ENCODE peak calls at places on chromosomes 13 and 19, in ten cellular contexts. One of them, this sample, is unnamed.

GRCh38 chr13:20151016-20151415 is 9.8 kb downstream of the GJA3 start:
- DNase-seq in transverse colon: no peak
- DNase-seq in Peyer's patch: no peak
- DNase-seq in stomach: no peak
- DNase-seq in heart left ventricle: no peak
- DNase-seq in IMR-90: no peak
- DNase-seq in K562: peak; percentile 36
- DNase-seq in GM12878: no peak
- DNase-seq in thyroid gland: no peak
- DNase-seq in sigmoid colon: no peak
- DNase-seq in this sample: no peak

GRCh38 chr13:46181799-46182490 is at the start of gene LCP1:
- DNase-seq in transverse colon: peak; percentile 44
- DNase-seq in Peyer's patch: no peak
- DNase-seq in stomach: peak; percentile 34
- DNase-seq in heart left ventricle: no peak
- DNase-seq in IMR-90: no peak
- DNase-seq in K562: peak; percentile 52
- DNase-seq in GM12878: peak; percentile 97
- DNase-seq in thyroid gland: no peak
- DNase-seq in sigmoid colon: no peak
- DNase-seq in this sample: peak; percentile 17

GRCh38 chr13:75806101-75806500 is 170.0 kb downstream of the LMO7 start:
- DNase-seq in transverse colon: no peak
- DNase-seq in Peyer's patch: no peak
- DNase-seq in stomach: no peak
- DNase-seq in heart left ventricle: peak; percentile 52
- DNase-seq in IMR-90: peak; percentile 28
- DNase-seq in K562: no peak
- DNase-seq in GM12878: no peak
- DNase-seq in thyroid gland: no peak
- DNase-seq in sigmoid colon: no peak
- DNase-seq in this sample: no peak

GRCh38 chr13:29510698-29511438 is 84.6 kb downstream of the SLC7A1 start:
- DNase-seq in transverse colon: no peak
- DNase-seq in Peyer's patch: no peak
- DNase-seq in stomach: no peak
- DNase-seq in heart left ventricle: no peak
- DNase-seq in IMR-90: no peak
- DNase-seq in K562: no peak
- DNase-seq in GM12878: no peak
- DNase-seq in thyroid gland: no peak
- DNase-seq in sigmoid colon: no peak
- DNase-seq in this sample: no peak

GRCh38 chr13:22074403-22074802 is 403.5 kb downstream of the FGF9 start:
- DNase-seq in transverse colon: no peak
- DNase-seq in Peyer's patch: no peak
- DNase-seq in stomach: no peak
- DNase-seq in heart left ventricle: no peak
- DNase-seq in IMR-90: no peak
- DNase-seq in K562: no peak
- DNase-seq in GM12878: no peak
- DNase-seq in thyroid gland: no peak
- DNase-seq in sigmoid colon: no peak
- DNase-seq in this sample: no peak

GRCh38 chr13:21033866-21034601 is 27.4 kb downstream of the LATS2 start:
- DNase-seq in transverse colon: no peak
- DNase-seq in Peyer's patch: no peak
- DNase-seq in stomach: peak; percentile 57
- DNase-seq in heart left ventricle: no peak
- DNase-seq in IMR-90: no peak
- DNase-seq in K562: no peak
- DNase-seq in GM12878: no peak
- DNase-seq in thyroid gland: peak; percentile 71
- DNase-seq in sigmoid colon: peak; percentile 67
- DNase-seq in this sample: peak; percentile 50

GRCh38 chr13:39600766-39601165 is 2.2 kb downstream of the LHFPL6 start:
- DNase-seq in transverse colon: no peak
- DNase-seq in Peyer's patch: no peak
- DNase-seq in stomach: no peak
- DNase-seq in heart left ventricle: peak; percentile 71
- DNase-seq in IMR-90: no peak
- DNase-seq in K562: no peak
- DNase-seq in GM12878: no peak
- DNase-seq in thyroid gland: no peak
- DNase-seq in sigmoid colon: peak; percentile 68
- DNase-seq in this sample: no peak

GRCh38 chr19:13023666-13024065 is 28.4 kb downstream of the NFIX start:
- DNase-seq in transverse colon: no peak
- DNase-seq in Peyer's patch: no peak
- DNase-seq in stomach: no peak
- DNase-seq in heart left ventricle: no peak
- DNase-seq in IMR-90: no peak
- DNase-seq in K562: peak; percentile 46
- DNase-seq in GM12878: no peak
- DNase-seq in thyroid gland: no peak
- DNase-seq in sigmoid colon: no peak
- DNase-seq in this sample: no peak

GRCh38 chr19:48646192-48646911 is 365 bp upstream of the CA11 start:
- DNase-seq in transverse colon: peak; percentile 92
- DNase-seq in Peyer's patch: peak; percentile 92
- DNase-seq in stomach: peak; percentile 91
- DNase-seq in heart left ventricle: peak; percentile 91
- DNase-seq in IMR-90: peak; percentile 72
- DNase-seq in K562: peak; percentile 92
- DNase-seq in GM12878: no peak
- DNase-seq in thyroid gland: peak; percentile 90
- DNase-seq in sigmoid colon: peak; percentile 95
- DNase-seq in this sample: peak; percentile 94

GRCh38 chr19:3129112-3129511 is 6.7 kb upstream of the GNA15 start:
- DNase-seq in transverse colon: no peak
- DNase-seq in Peyer's patch: no peak
- DNase-seq in stomach: no peak
- DNase-seq in heart left ventricle: no peak
- DNase-seq in IMR-90: peak; percentile 71
- DNase-seq in K562: no peak
- DNase-seq in GM12878: no peak
- DNase-seq in thyroid gland: no peak
- DNase-seq in sigmoid colon: no peak
- DNase-seq in this sample: no peak

GRCh38 chr19:12202250-12202649 is 39.4 kb downstream of the ZNF136 start:
- DNase-seq in transverse colon: peak; percentile 64
- DNase-seq in Peyer's patch: peak; percentile 60
- DNase-seq in stomach: peak; percentile 66
- DNase-seq in heart left ventricle: peak; percentile 32
- DNase-seq in IMR-90: no peak
- DNase-seq in K562: no peak
- DNase-seq in GM12878: no peak
- DNase-seq in thyroid gland: peak; percentile 50
- DNase-seq in sigmoid colon: no peak
- DNase-seq in this sample: peak; percentile 13

GRCh38 chr13:112783135-112783945 is 93.5 kb downstream of the ATP11A start:
- DNase-seq in transverse colon: no peak
- DNase-seq in Peyer's patch: no peak
- DNase-seq in stomach: peak; percentile 23
- DNase-seq in heart left ventricle: no peak
- DNase-seq in IMR-90: peak; percentile 90
- DNase-seq in K562: no peak
- DNase-seq in GM12878: no peak
- DNase-seq in thyroid gland: no peak
- DNase-seq in sigmoid colon: no peak
- DNase-seq in this sample: no peak

GRCh38 chr13:42394361-42395065 is 122.6 kb downstream of the AKAP11 start:
- DNase-seq in transverse colon: no peak
- DNase-seq in Peyer's patch: no peak
- DNase-seq in stomach: no peak
- DNase-seq in heart left ventricle: no peak
- DNase-seq in IMR-90: no peak
- DNase-seq in K562: no peak
- DNase-seq in GM12878: no peak
- DNase-seq in thyroid gland: no peak
- DNase-seq in sigmoid colon: no peak
- DNase-seq in this sample: peak; percentile 55

GRCh38 chr13:114222461-114222968 is 12.2 kb upstream of the CDC16 start:
- DNase-seq in transverse colon: peak; percentile 30
- DNase-seq in Peyer's patch: no peak
- DNase-seq in stomach: no peak
- DNase-seq in heart left ventricle: peak; percentile 55
- DNase-seq in IMR-90: peak; percentile 48
- DNase-seq in K562: peak; percentile 67
- DNase-seq in GM12878: no peak
- DNase-seq in thyroid gland: peak; percentile 77
- DNase-seq in sigmoid colon: no peak
- DNase-seq in this sample: no peak

DNA sequence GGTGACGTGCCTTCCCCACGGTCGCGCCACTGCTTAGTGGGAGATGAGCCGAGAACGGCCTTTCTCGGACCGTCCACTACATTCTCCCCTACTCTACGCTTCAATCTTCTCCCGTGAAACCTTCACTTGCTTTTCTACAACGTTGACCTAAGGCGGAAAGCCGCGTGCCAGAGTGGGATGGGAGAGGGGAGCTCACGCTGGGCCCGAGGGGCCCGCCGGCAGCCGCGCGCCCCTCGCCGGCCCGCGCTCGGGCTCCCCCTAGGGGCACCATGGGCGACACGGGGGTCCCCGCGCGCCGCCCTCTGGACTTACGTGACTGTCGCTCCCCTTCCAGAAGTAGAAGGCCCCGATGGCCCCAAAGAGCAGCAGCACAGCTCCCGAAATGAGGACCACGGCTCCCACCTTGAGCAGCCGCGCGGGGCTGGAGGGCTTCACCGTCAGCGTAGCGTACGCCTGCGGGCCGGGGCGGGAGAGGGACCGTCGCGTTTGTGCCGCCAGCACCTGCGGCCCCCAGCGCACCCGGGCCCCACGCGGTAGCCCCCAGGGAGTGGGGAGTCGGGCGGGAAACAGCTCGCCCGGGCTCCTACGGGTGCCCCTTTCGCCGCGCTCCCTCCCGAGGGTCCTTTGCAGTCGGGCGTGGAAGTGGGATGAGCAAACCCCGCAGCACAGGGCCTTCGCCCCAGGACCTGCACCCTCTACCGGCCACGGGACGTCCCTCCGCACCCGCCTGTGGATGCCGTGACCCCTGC is 727 bp downstream of the CNMD start:
- DNase-seq in transverse colon: no peak
- DNase-seq in Peyer's patch: peak; percentile 46
- DNase-seq in stomach: no peak
- DNase-seq in heart left ventricle: no peak
- DNase-seq in IMR-90: no peak
- DNase-seq in K562: peak; percentile 47
- DNase-seq in GM12878: no peak
- DNase-seq in thyroid gland: peak; percentile 11
- DNase-seq in sigmoid colon: no peak
- DNase-seq in this sample: no peak
- H3K4me3 ChIP-seq in transverse colon: peak overlapping the region; percentile 25
- H3K4me3 ChIP-seq in Peyer's patch: no peak overlapping the region
- H3K4me3 ChIP-seq in stomach: peak overlapping the region; percentile 45
- H3K4me3 ChIP-seq in heart left ventricle: peak overlapping the region; percentile 43
- H3K4me3 ChIP-seq in IMR-90: peak overlapping the region; percentile 23
- H3K4me3 ChIP-seq in K562: peak overlapping the region; percentile 18
- H3K4me3 ChIP-seq in GM12878: no peak overlapping the region
- H3K4me3 ChIP-seq in thyroid gland: peak overlapping the region; percentile 23
- H3K4me3 ChIP-seq in sigmoid colon: no peak overlapping the region
- H3K4me3 ChIP-seq in this sample: no peak overlapping the region

DNA sequence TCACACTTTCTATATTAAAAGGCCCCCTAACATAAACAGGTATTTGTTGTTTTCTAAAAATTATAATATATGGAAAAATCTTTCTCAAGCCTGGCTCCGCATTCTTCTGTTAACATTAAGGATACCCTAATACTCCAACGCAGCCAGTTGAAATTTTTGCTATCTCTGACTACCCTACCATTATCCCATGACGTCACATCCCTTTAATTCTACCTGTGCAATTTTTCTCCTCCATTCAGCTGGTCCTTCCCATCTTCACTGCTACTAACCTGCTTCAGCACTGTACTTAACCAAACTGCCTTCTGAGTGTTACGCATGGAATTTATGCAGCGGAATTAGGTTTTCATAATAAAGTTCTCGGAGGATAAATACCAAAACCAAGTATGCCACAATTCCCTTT is 1.0 kb downstream of the MRPS31 start:
- DNase-seq in transverse colon: no peak
- DNase-seq in Peyer's patch: no peak
- DNase-seq in stomach: no peak
- DNase-seq in heart left ventricle: no peak
- DNase-seq in IMR-90: no peak
- DNase-seq in K562: no peak
- DNase-seq in GM12878: no peak
- DNase-seq in thyroid gland: no peak
- DNase-seq in sigmoid colon: no peak
- DNase-seq in this sample: no peak
- H3K27me3 ChIP-seq in transverse colon: no peaks in the 10 kb centered on the region
- H3K27me3 ChIP-seq in Peyer's patch: no peaks in the 10 kb centered on the region
- H3K27me3 ChIP-seq in stomach: no peaks in the 10 kb centered on the region
- H3K27me3 ChIP-seq in heart left ventricle: no peaks in the 10 kb centered on the region
- H3K27me3 ChIP-seq in IMR-90: no peaks in the 10 kb centered on the region
- H3K27me3 ChIP-seq in K562: no peaks in the 10 kb centered on the region
- H3K27me3 ChIP-seq in GM12878: no peaks in the 10 kb centered on the region
- H3K27me3 ChIP-seq in thyroid gland: no peaks in the 10 kb centered on the region
- H3K27me3 ChIP-seq in sigmoid colon: no peaks in the 10 kb centered on the region
- H3K27me3 ChIP-seq in this sample: no peaks in the 10 kb centered on the region

DNA sequence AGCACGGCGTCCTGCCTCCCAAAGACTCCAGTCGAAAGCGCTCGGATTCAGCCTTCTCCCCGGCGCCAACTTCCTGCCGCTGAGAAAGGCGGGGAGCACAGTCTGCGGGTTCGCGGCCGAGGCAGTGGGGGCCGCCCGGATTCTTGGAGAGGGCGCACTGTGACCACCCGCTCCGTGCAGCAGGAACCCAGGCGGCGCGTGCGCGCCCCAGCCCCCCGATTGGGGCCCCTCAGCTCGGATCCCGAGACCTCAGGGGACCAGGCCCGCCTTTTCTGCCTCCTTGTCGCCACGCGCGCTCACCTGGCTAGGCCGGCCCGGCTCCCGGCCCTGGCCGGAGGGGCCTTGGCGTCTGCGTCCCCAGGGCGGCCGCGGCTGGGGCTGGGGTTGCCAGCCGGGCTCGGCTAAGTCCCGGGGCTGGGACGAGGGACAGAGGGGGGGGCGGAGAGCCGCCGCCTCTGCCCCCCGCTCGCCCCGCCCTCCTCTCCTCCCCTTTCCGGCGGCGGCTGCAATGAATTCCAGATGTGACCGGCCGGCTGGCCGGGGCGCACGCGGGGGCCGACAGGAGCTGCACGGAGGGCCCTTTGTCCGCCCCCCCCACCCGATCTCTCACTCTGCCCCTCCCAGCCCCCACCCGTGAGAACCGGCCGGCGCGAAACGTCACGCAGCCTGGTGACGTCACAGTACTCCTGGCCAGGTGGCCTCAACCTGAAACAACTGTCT is at the start of gene S1PR2:
- DNase-seq in transverse colon: peak; percentile 82
- DNase-seq in Peyer's patch: peak; percentile 72
- DNase-seq in stomach: peak; percentile 73
- DNase-seq in heart left ventricle: peak; percentile 87
- DNase-seq in IMR-90: peak; percentile 75
- DNase-seq in K562: peak; percentile 95
- DNase-seq in GM12878: no peak
- DNase-seq in thyroid gland: peak; percentile 68
- DNase-seq in sigmoid colon: peak; percentile 92
- DNase-seq in this sample: peak; percentile 67
- TF ChIP-seq POLR2A in transverse colon: peak; percentile 33
- TF ChIP-seq POLR2A in Peyer's patch: peak; percentile 25
- TF ChIP-seq POLR2A in stomach: no peak
- TF ChIP-seq POLR2A in heart left ventricle: peak; percentile 60
- TF ChIP-seq POLR2A in IMR-90: peak; percentile 86
- TF ChIP-seq POLR2A in K562: peak; percentile 75
- TF ChIP-seq POLR2A in GM12878: peak; percentile 81
- TF ChIP-seq POLR2A in thyroid gland: peak; percentile 5
- TF ChIP-seq POLR2A in sigmoid colon: peak; percentile 21
- TF ChIP-seq POLR2A in this sample: peak; percentile 22

GRCh38 chr19:51001495-51001894 is at the start of gene KLK8:
- DNase-seq in transverse colon: no peak
- DNase-seq in Peyer's patch: no peak
- DNase-seq in stomach: no peak
- DNase-seq in heart left ventricle: no peak
- DNase-seq in IMR-90: no peak
- DNase-seq in K562: no peak
- DNase-seq in GM12878: no peak
- DNase-seq in thyroid gland: no peak
- DNase-seq in sigmoid colon: no peak
- DNase-seq in this sample: no peak
- H3K4me3 ChIP-seq in transverse colon: no peak within 1 kb of the TSS
- H3K4me3 ChIP-seq in Peyer's patch: no peak within 1 kb of the TSS
- H3K4me3 ChIP-seq in stomach: no peak within 1 kb of the TSS
- H3K4me3 ChIP-seq in heart left ventricle: no peak within 1 kb of the TSS
- H3K4me3 ChIP-seq in IMR-90: no peak within 1 kb of the TSS
- H3K4me3 ChIP-seq in K562: peak within 1 kb of the TSS; percentile 26
- H3K4me3 ChIP-seq in GM12878: no peak within 1 kb of the TSS
- H3K4me3 ChIP-seq in thyroid gland: no peak within 1 kb of the TSS
- H3K4me3 ChIP-seq in sigmoid colon: no peak within 1 kb of the TSS
- H3K4me3 ChIP-seq in this sample: no peak within 1 kb of the TSS